ENCODE peak calls at places on chromosomes 7 and 10, in six cellular contexts. U is mammary epithelial cell, T is PC-9, J is heart right ventricle, Q is SJSA1, X is suprapubic skin. I is an unnamed sample. For H3K27me3, the result is how much of the 10 kb centered on the place peaks cover.

GRCh38 chr7:151309306-151309705 is 32.3 kb upstream of the NUB1 start:
- DNase-seq in U (no peak), T (no peak), J (no peak), Q (no peak), X (no peak), I (no peak)

GRCh38 chr10:106740071-106740470 is 424.4 kb downstream of the SORCS1 start:
- DNase-seq in U (no peak), T (no peak), J (no peak), Q (no peak), X (no peak), I (no peak)

GRCh38 chr7:154914580-154915380 is 88.1 kb downstream of the PAXIP1 start:
- DNase-seq in U (no peak), T (no peak), J (no peak), Q (no peak), X (no peak), I (no peak)

GRCh38 chr10:123354521-123354920 is 200.3 kb downstream of the BUB3 start:
- DNase-seq in U (peak), T (no peak), J (no peak), Q (no peak), X (no peak), I (peak)

GRCh38 chr10:108904163-108904878 is 1019.0 kb downstream of the XPNPEP1 start:
- DNase-seq in U (no peak), T (no peak), J (no peak), Q (no peak), X (no peak), I (no peak)

GRCh38 chr7:12722720-12723241 is 35.3 kb downstream of the ARL4A start:
- DNase-seq in U (no peak), T (no peak), J (no peak), Q (no peak), X (no peak), I (no peak)

GRCh38 chr7:157843336-157844140 is 506.7 kb downstream of the DNAJB6 start:
- DNase-seq in U (no peak), T (no peak), J (no peak), Q (no peak), X (no peak), I (no peak)

GRCh38 chr7:26200113-26200443 is 468 bp downstream of the HNRNPA2B1 start:
- DNase-seq in U (peak), T (no peak), J (peak), Q (peak), X (peak), I (no peak)

GRCh38 chr10:38143587-38143986 is 49.5 kb downstream of the ZNF37A start:
- DNase-seq in U (no peak), T (no peak), J (no peak), Q (no peak), X (no peak), I (no peak)

GRCh38 chr7:99292127-99292526 is 19.5 kb downstream of the MYH16 start:
- DNase-seq in U (no peak), T (no peak), J (no peak), Q (no peak), X (no peak), I (no peak)

GRCh38 chr7:148729984-148730733 is 31.5 kb downstream of the CUL1 start:
- DNase-seq in U (no peak), T (no peak), J (no peak), Q (no peak), X (no peak), I (no peak)

GRCh38 chr10:79248341-79248931 is 98.8 kb upstream of the PPIF start:
- DNase-seq in U (no peak), T (no peak), J (peak), Q (no peak), X (no peak), I (no peak)

GRCh38 chr10:23046032-23046431 is 49.3 kb upstream of the MSRB2 start:
- DNase-seq in U (no peak), T (no peak), J (no peak), Q (no peak), X (no peak), I (no peak)

GRCh38 chr10:76901701-76902100 is 735.9 kb downstream of the KCNMA1 start:
- DNase-seq in U (no peak), T (no peak), J (no peak), Q (no peak), X (no peak), I (no peak)

GRCh38 chr10:114045738-114046458 is 2.2 kb downstream of the ADRB1 start:
- DNase-seq in U (no peak), T (no peak), J (no peak), Q (no peak), X (no peak), I (no peak)
- H3K27me3 ChIP-seq in U (under half), T (under half), J (under half), Q (under half), X (under half), I (under half)

DNA sequence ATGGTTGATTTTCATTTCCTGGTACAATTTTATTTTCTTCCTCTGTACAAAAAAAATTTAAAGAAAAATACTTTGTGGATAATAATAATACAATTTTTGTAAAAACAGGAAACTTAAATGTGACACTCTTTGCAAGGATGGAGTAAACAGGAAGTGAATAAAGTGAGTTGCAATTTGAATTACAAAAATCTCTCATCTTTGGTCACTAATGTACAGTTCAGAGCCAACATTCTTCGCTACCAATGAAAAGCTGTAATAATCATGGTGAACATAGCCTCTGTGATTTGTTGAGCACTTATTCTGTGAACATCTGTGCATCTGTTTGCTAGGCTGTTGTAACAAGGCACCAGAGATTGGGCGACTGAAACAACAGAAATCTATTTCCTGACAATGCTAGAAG is 295.2 kb upstream of the KLF6 start:
- DNase-seq in U (no peak), T (no peak), J (no peak), Q (no peak), X (no peak), I (no peak)
- H3K27me3 ChIP-seq in U (under half), T (under half), J (under half), Q (under half), X (under half), I (under half)

GRCh38 chr10:96401036-96401435 is 42.2 kb upstream of the OPALIN start:
- DNase-seq in U (no peak), T (no peak), J (no peak), Q (no peak), X (peak), I (no peak)

GRCh38 chr10:96395931-96396877 is 37.4 kb upstream of the OPALIN start:
- DNase-seq in U (peak), T (no peak), J (peak), Q (peak), X (peak), I (peak)

GRCh38 chr10:96397902-96398301 is 39.1 kb upstream of the OPALIN start:
- DNase-seq in U (no peak), T (no peak), J (no peak), Q (no peak), X (no peak), I (no peak)

GRCh38 chr10:96402417-96403305 is 43.9 kb upstream of the OPALIN start:
- DNase-seq in U (no peak), T (no peak), J (no peak), Q (no peak), X (peak), I (no peak)

DNA sequence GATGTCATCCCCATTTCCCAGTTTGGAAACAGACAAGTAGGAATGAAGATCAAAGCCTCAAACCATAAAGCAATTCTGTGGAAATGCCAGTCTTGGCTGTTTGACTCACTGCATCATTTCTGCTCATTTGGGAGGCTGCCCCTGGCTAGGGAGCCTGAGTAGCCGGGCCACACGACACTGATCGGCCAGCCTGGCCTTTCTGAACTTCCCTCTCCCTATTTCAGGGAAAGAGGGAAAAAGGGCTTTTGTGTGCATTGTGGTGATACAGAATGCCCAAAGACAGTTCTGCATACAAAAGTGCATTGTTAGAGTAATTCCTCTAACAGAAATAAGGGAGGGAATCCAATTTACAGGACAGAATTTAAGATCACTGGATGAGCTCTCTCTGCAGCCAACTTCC is 41.7 kb upstream of the OPALIN start:
- DNase-seq in U (no peak), T (no peak), J (no peak), Q (no peak), X (no peak), I (no peak)
- H3K27me3 ChIP-seq in U (under half), T (under half), J (under half), Q (under half), X (half or more), I (under half)

GRCh38 chr7:31458203-31458602 is 55.7 kb upstream of the ITPRID1 start:
- DNase-seq in U (no peak), T (no peak), J (no peak), Q (no peak), X (no peak), I (no peak)

GRCh38 chr7:31455844-31456243 is 58.0 kb upstream of the ITPRID1 start:
- DNase-seq in U (no peak), T (no peak), J (no peak), Q (no peak), X (no peak), I (no peak)
- H3K27me3 ChIP-seq in U (under half), T (half or more), J (under half), Q (under half), X (under half), I (under half)

GRCh38 chr7:128139406-128139805 is 101.7 kb upstream of the LEP start:
- DNase-seq in U (no peak), T (no peak), J (no peak), Q (no peak), X (no peak), I (no peak)
- H3K27me3 ChIP-seq in U (under half), T (under half), J (under half), Q (under half), X (half or more), I (under half)

GRCh38 chr7:84049034-84049433 is 145.6 kb downstream of the SEMA3A start:
- DNase-seq in U (peak), T (no peak), J (no peak), Q (no peak), X (no peak), I (no peak)
- H3K27me3 ChIP-seq in U (under half), T (under half), J (under half), Q (under half), X (under half), I (under half)

DNA sequence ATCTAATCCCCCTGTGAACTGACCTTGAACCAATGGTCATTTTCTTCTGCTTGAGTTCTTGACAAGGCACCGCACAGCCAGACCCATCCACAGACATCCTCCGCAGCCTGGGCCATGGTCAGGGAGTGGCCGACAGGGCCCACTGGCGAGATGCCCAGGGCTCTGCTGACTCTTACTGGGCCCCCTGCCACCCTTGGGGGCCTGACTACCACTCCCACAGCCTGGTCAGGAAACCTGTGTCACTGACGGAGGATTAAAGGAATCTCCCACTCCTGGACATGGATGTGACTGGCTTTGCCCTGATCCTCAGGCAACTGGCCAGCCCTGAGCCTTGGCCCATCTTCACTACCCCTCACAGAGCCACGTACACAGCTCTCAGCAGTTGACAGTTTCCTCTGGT is 50.4 kb upstream of the ENO4 start:
- DNase-seq in U (no peak), T (no peak), J (no peak), Q (no peak), X (no peak), I (no peak)
- H3K27me3 ChIP-seq in U (under half), T (under half), J (under half), Q (under half), X (under half), I (under half)

GRCh38 chr10:132521041-132521465 is 16.5 kb upstream of the INPP5A start:
- DNase-seq in U (no peak), T (no peak), J (no peak), Q (no peak), X (peak), I (no peak)
- H3K27me3 ChIP-seq in U (under half), T (under half), J (under half), Q (under half), X (under half), I (under half)

GRCh38 chr7:30983914-30984247 is 20.1 kb downstream of the GHRHR start:
- DNase-seq in U (no peak), T (no peak), J (no peak), Q (no peak), X (no peak), I (no peak)

GRCh38 chr7:30984359-30985107 is 20.8 kb downstream of the GHRHR start:
- DNase-seq in U (peak), T (peak), J (no peak), Q (no peak), X (no peak), I (peak)

GRCh38 chr7:30980751-30981150 is 17.0 kb downstream of the GHRHR start:
- DNase-seq in U (no peak), T (no peak), J (no peak), Q (no peak), X (peak), I (no peak)

GRCh38 chr7:30985756-30986155 is 22.0 kb downstream of the GHRHR start:
- DNase-seq in U (no peak), T (no peak), J (no peak), Q (no peak), X (no peak), I (no peak)

DNA sequence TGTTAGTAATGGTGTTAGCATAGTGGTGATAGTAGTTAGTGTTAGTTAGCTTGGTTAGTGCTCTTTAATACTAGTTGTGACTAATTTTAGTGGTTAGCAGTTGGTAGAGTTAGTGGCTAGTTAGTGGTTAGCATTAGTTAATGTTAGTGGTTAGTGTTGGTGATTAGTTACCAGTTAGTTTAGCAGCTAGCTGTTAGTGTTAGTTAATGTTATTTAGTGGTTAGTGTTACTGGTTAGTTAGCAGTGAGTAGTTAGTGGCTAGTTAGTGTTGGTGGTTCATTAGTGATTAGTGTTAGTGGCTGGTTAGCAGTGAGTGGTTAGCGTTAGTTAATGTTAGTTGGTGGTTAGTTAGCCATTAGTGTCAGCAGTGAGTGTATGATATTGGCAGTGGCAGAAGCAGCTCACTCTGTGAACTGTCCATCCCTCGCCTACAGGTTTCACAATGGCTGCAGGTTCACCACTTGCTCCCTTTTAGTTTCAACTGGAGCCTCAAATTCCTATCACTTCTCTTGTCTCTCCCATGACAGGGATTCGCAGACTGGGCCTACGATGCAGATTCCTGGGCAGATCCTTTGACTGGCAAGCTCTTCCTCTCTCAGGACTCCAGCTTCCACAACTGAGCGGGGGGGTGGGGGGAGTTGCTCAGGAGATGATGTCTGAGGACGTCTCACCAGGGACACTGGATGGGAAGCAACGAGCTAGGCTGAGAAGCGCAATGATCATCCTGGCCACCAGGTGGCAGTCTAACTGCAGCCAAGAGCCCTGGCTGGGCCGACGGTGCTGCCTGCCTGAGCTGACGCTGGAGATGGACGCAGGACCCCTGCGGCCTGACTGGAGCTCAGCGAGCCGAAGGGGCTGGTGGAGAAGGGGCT is 19.5 kb downstream of the GHRHR start:
- DNase-seq in U (peak), T (peak), J (peak), Q (peak), X (peak), I (peak)
- H3K27me3 ChIP-seq in U (under half), T (under half), J (under half), Q (under half), X (under half), I (under half)

GRCh38 chr7:44307905-44308740 is 17.3 kb downstream of the CAMK2B start:
- DNase-seq in U (peak), T (no peak), J (no peak), Q (peak), X (no peak), I (peak)
- H3K27me3 ChIP-seq in U (under half), T (under half), J (under half), Q (under half), X (under half), I (under half)